ENCODE peak calls at places on chromosomes 12 and 14, in eight cellular contexts. U is KBM-7; R is GOT3; I is body of pancreas; K is activated naive CD8-positive, alpha-beta T cell treated with anti-CD3 and anti-CD28 coated beads, Interleukin-2, amount 50 U/mL, for 24 hours; F is HFF-Myc; H is activated CD4-positive, alpha-beta T cell treated with anti-CD3 and anti-CD28 coated beads for 1 hour; J is kidney epithelial cell. V is an unnamed sample.

GRCh38 chr12:15599266-15600037 is 189.7 kb downstream of the EPS8 start:
- DNase-seq in U (no peak), R (no peak), I (no peak), K (no peak), F (no peak), H (no peak), J (no peak), V (no peak)

GRCh38 chr12:119988788-119989618 is at the start of gene BICDL1:
- DNase-seq in U (peak), R (peak), I (peak), K (peak), F (no peak), H (peak), J (no peak), V (peak)

GRCh38 chr12:9761407-9761736 is 671 bp upstream of the CD69 start:
- DNase-seq in U (peak), R (no peak), I (no peak), K (no peak), F (no peak), H (no peak), J (no peak), V (no peak)

GRCh38 chr12:116366456-116366776 is 88.9 kb upstream of the MED13L start:
- DNase-seq in U (no peak), R (no peak), I (peak), K (no peak), F (no peak), H (no peak), J (no peak), V (no peak)

GRCh38 chr12:104510145-104510872 is 53.6 kb downstream of the CHST11 start:
- DNase-seq in U (peak), R (no peak), I (no peak), K (no peak), F (no peak), H (no peak), J (no peak), V (peak)

GRCh38 chr12:19799886-19800602 is 360.8 kb downstream of the AEBP2 start:
- DNase-seq in U (no peak), R (no peak), I (no peak), K (no peak), F (no peak), H (no peak), J (peak), V (no peak)

GRCh38 chr14:24113801-24114535 is 609 bp upstream of the DCAF11 start:
- DNase-seq in U (peak), R (peak), I (peak), K (peak), F (peak), H (peak), J (peak), V (peak)

GRCh38 chr14:65223636-65224035 is 121.3 kb upstream of the MAX start:
- DNase-seq in U (no peak), R (no peak), I (no peak), K (no peak), F (no peak), H (no peak), J (no peak), V (no peak)

GRCh38 chr14:102853703-102854396 is 68.6 kb upstream of the AMN start:
- DNase-seq in U (no peak), R (no peak), I (no peak), K (no peak), F (no peak), H (no peak), J (no peak), V (no peak)

GRCh38 chr12:114655934-114656697 is 27.9 kb downstream of the TBX3 start:
- DNase-seq in U (no peak), R (no peak), I (no peak), K (no peak), F (no peak), H (no peak), J (no peak), V (no peak)

GRCh38 chr12:52141306-52141705 is 50.5 kb downstream of the KRT80 start:
- DNase-seq in U (no peak), R (no peak), I (no peak), K (no peak), F (no peak), H (no peak), J (no peak), V (no peak)

GRCh38 chr12:66288121-66288520 is 14.2 kb upstream of the HELB start:
- DNase-seq in U (peak), R (no peak), I (no peak), K (no peak), F (no peak), H (peak), J (no peak), V (no peak)

GRCh38 chr14:94907626-94908261 is 137.8 kb upstream of the GSC start:
- DNase-seq in U (no peak), R (no peak), I (no peak), K (no peak), F (no peak), H (no peak), J (no peak), V (no peak)

GRCh38 chr14:92122351-92122677 is 545 bp downstream of the CPSF2 start:
- DNase-seq in U (no peak), R (no peak), I (no peak), K (peak), F (no peak), H (no peak), J (no peak), V (peak)

GRCh38 chr14:51554953-51555352 is 96.8 kb upstream of the FRMD6 start:
- DNase-seq in U (no peak), R (no peak), I (no peak), K (no peak), F (no peak), H (no peak), J (no peak), V (no peak)

GRCh38 chr12:66708704-66709443 is 30.0 kb upstream of the GRIP1 start:
- DNase-seq in U (peak), R (no peak), I (no peak), K (no peak), F (no peak), H (no peak), J (no peak), V (peak)

GRCh38 chr14:64703393-64704144 is 655 bp upstream of the PLEKHG3 start:
- DNase-seq in U (no peak), R (no peak), I (no peak), K (no peak), F (no peak), H (no peak), J (no peak), V (no peak)

GRCh38 chr14:90808759-90809529 is 7.3 kb downstream of the TTC7B start:
- DNase-seq in U (no peak), R (no peak), I (no peak), K (no peak), F (no peak), H (no peak), J (peak), V (no peak)

GRCh38 chr12:51886021-51886710 is 1.7 kb upstream of the ANKRD33 start:
- DNase-seq in U (peak), R (peak), I (peak), K (peak), F (peak), H (peak), J (peak), V (peak)

GRCh38 chr12:69886715-69887114 is 61.7 kb downstream of the MYRFL start:
- DNase-seq in U (no peak), R (no peak), I (no peak), K (no peak), F (no peak), H (no peak), J (no peak), V (no peak)

GRCh38 chr14:59146941-59147470 is 41.5 kb upstream of the DAAM1 start:
- DNase-seq in U (no peak), R (no peak), I (no peak), K (no peak), F (no peak), H (no peak), J (no peak), V (no peak)

GRCh38 chr12:50574621-50575348 is 70.0 kb downstream of the DIP2B start:
- DNase-seq in U (no peak), R (no peak), I (no peak), K (no peak), F (peak), H (no peak), J (no peak), V (no peak)

GRCh38 chr12:58007875-58008274 is 66.5 kb downstream of the ATP23 start:
- DNase-seq in U (no peak), R (no peak), I (no peak), K (no peak), F (no peak), H (no peak), J (no peak), V (no peak)

GRCh38 chr12:4246116-4246515 is 27.4 kb upstream of the CCND2 start:
- DNase-seq in U (peak), R (no peak), I (no peak), K (no peak), F (no peak), H (no peak), J (no peak), V (peak)

GRCh38 chr14:39762576-39763401 is 330.6 kb upstream of the FBXO33 start:
- DNase-seq in U (peak), R (no peak), I (no peak), K (peak), F (no peak), H (no peak), J (no peak), V (no peak)

GRCh38 chr14:64198486-64198885 is 95.7 kb downstream of the ESR2 start:
- DNase-seq in U (no peak), R (no peak), I (no peak), K (no peak), F (no peak), H (no peak), J (no peak), V (no peak)

GRCh38 chr12:126312457-126312856 is 1247.2 kb downstream of the AACS start:
- DNase-seq in U (no peak), R (no peak), I (no peak), K (no peak), F (no peak), H (no peak), J (no peak), V (no peak)

GRCh38 chr12:129190827-129191226 is 337.5 kb downstream of the GLT1D1 start:
- DNase-seq in U (no peak), R (no peak), I (no peak), K (no peak), F (no peak), H (no peak), J (no peak), V (no peak)

GRCh38 chr12:104748790-104749189 is 209.3 kb downstream of the SLC41A2 start:
- DNase-seq in U (no peak), R (no peak), I (no peak), K (no peak), F (no peak), H (no peak), J (no peak), V (no peak)

GRCh38 chr14:32984531-32984930 is 45.9 kb downstream of the NPAS3 start:
- DNase-seq in U (no peak), R (no peak), I (no peak), K (no peak), F (no peak), H (no peak), J (no peak), V (no peak)

GRCh38 chr14:98169170-98169587 is 1102.8 kb downstream of the BCL11B start:
- DNase-seq in U (no peak), R (no peak), I (no peak), K (no peak), F (no peak), H (no peak), J (no peak), V (no peak)

GRCh38 chr14:68182492-68182891 is 362.9 kb downstream of the RAD51B start:
- DNase-seq in U (no peak), R (no peak), I (no peak), K (no peak), F (no peak), H (no peak), J (no peak), V (no peak)

GRCh38 chr14:79992799-79993198 is 218.5 kb downstream of the DIO2 start:
- DNase-seq in U (peak), R (no peak), I (no peak), K (no peak), F (no peak), H (no peak), J (no peak), V (peak)

GRCh38 chr14:76267322-76268012 is 108.5 kb upstream of the ESRRB start:
- DNase-seq in U (no peak), R (peak), I (peak), K (no peak), F (no peak), H (no peak), J (no peak), V (no peak)

GRCh38 chr14:99333214-99333613 is 61.2 kb upstream of the BCL11B start:
- DNase-seq in U (no peak), R (no peak), I (no peak), K (no peak), F (no peak), H (no peak), J (no peak), V (no peak)

GRCh38 chr12:14473707-14474287 is 93.9 kb downstream of the PLBD1 start:
- DNase-seq in U (peak), R (no peak), I (no peak), K (no peak), F (no peak), H (no peak), J (no peak), V (peak)

V was measured in Kasumi-1.